ENCODE peak calls at places on chromosomes 11 and 22, in five cellular contexts. One of them, this sample, is unnamed.

GRCh38 chr22:41479671-41480396 is 10.9 kb downstream of the ACO2 start:
- DNase-seq in neural progenitor cell: peak; percentile 93
- DNase-seq in RWPE2: no peak
- DNase-seq in heart right ventricle: no peak
- DNase-seq in RWPE1: no peak
- DNase-seq in this sample: no peak

GRCh38 chr11:107050126-107050525 is 31.9 kb upstream of the GUCY1A2 start:
- DNase-seq in neural progenitor cell: no peak
- DNase-seq in RWPE1: no peak
- DNase-seq in RWPE2: no peak
- DNase-seq in heart right ventricle: no peak
- DNase-seq in this sample: no peak

GRCh38 chr11:93028959-93029536 is 59.6 kb downstream of the MTNR1B start:
- DNase-seq in heart right ventricle: no peak
- DNase-seq in RWPE2: no peak
- DNase-seq in neural progenitor cell: no peak
- DNase-seq in RWPE1: no peak
- DNase-seq in this sample: no peak

GRCh38 chr11:33790088-33790487 is 15.8 kb upstream of the FBXO3 start:
- DNase-seq in RWPE2: no peak
- DNase-seq in RWPE1: no peak
- DNase-seq in heart right ventricle: no peak
- DNase-seq in neural progenitor cell: no peak
- DNase-seq in this sample: no peak

GRCh38 chr22:44624689-44625420 is 77.1 kb upstream of the PRR5 start:
- DNase-seq in RWPE2: no peak
- DNase-seq in heart right ventricle: no peak
- DNase-seq in neural progenitor cell: no peak
- DNase-seq in RWPE1: no peak
- DNase-seq in this sample: no peak

GRCh38 chr22:48531721-48532435 is 1295.8 kb downstream of the BRD1 start:
- DNase-seq in heart right ventricle: no peak
- DNase-seq in RWPE1: no peak
- DNase-seq in neural progenitor cell: peak; percentile 58
- DNase-seq in RWPE2: no peak
- DNase-seq in this sample: no peak

GRCh38 chr11:57566035-57566504 is 1.4 kb downstream of the UBE2L6 start:
- DNase-seq in neural progenitor cell: no peak
- DNase-seq in RWPE1: peak; percentile 33
- DNase-seq in heart right ventricle: no peak
- DNase-seq in RWPE2: no peak
- DNase-seq in this sample: peak; percentile 48

GRCh38 chr11:44178381-44178780 is 82.9 kb downstream of the EXT2 start:
- DNase-seq in neural progenitor cell: peak; percentile 12
- DNase-seq in RWPE1: no peak
- DNase-seq in RWPE2: no peak
- DNase-seq in heart right ventricle: no peak
- DNase-seq in this sample: no peak

GRCh38 chr11:74926304-74927030 is 22.4 kb downstream of the XRRA1 start:
- DNase-seq in RWPE2: no peak
- DNase-seq in neural progenitor cell: no peak
- DNase-seq in RWPE1: no peak
- DNase-seq in heart right ventricle: no peak
- DNase-seq in this sample: no peak

GRCh38 chr22:49660321-49660720 is 167.4 kb downstream of the BRD1 start:
- DNase-seq in neural progenitor cell: no peak
- DNase-seq in RWPE2: peak; percentile 15
- DNase-seq in heart right ventricle: no peak
- DNase-seq in RWPE1: no peak
- DNase-seq in this sample: no peak

GRCh38 chr22:35425971-35426800 is 26.2 kb downstream of the MCM5 start:
- DNase-seq in neural progenitor cell: peak; percentile 82
- DNase-seq in RWPE1: no peak
- DNase-seq in RWPE2: no peak
- DNase-seq in heart right ventricle: no peak
- DNase-seq in this sample: no peak

GRCh38 chr11:6531267-6531752 is 34.2 kb downstream of the DNHD1 start:
- DNase-seq in heart right ventricle: no peak
- DNase-seq in neural progenitor cell: peak; percentile 59
- DNase-seq in RWPE1: peak; percentile 62
- DNase-seq in RWPE2: no peak
- DNase-seq in this sample: peak; percentile 20

GRCh38 chr11:86196924-86197323 is 47.6 kb upstream of the EED start:
- DNase-seq in neural progenitor cell: no peak
- DNase-seq in RWPE2: no peak
- DNase-seq in heart right ventricle: no peak
- DNase-seq in RWPE1: no peak
- DNase-seq in this sample: no peak

GRCh38 chr11:22416462-22416861 is 78.3 kb downstream of the SLC17A6 start:
- DNase-seq in neural progenitor cell: no peak
- DNase-seq in heart right ventricle: no peak
- DNase-seq in RWPE2: no peak
- DNase-seq in RWPE1: no peak
- DNase-seq in this sample: no peak

GRCh38 chr11:763073-763463 is 14.2 kb downstream of the GATD1 start:
- DNase-seq in RWPE1: peak; percentile 69
- DNase-seq in neural progenitor cell: no peak
- DNase-seq in RWPE2: no peak
- DNase-seq in heart right ventricle: no peak
- DNase-seq in this sample: no peak

GRCh38 chr11:31761636-31762035 is 49.5 kb downstream of the PAX6 start:
- DNase-seq in RWPE2: no peak
- DNase-seq in RWPE1: no peak
- DNase-seq in heart right ventricle: no peak
- DNase-seq in neural progenitor cell: no peak
- DNase-seq in this sample: no peak

GRCh38 chr22:50694766-50695420 is 22.3 kb downstream of the SHANK3 start:
- DNase-seq in RWPE2: peak; percentile 51
- DNase-seq in heart right ventricle: peak; percentile 12
- DNase-seq in RWPE1: no peak
- DNase-seq in neural progenitor cell: no peak
- DNase-seq in this sample: no peak

GRCh38 chr11:114586797-114587196 is 8.8 kb downstream of the NXPE4 start:
- DNase-seq in neural progenitor cell: no peak
- DNase-seq in RWPE2: no peak
- DNase-seq in RWPE1: no peak
- DNase-seq in heart right ventricle: no peak
- DNase-seq in this sample: no peak

GRCh38 chr11:130431337-130431773 is 2.9 kb upstream of the ADAMTS8 start:
- DNase-seq in RWPE2: no peak
- DNase-seq in RWPE1: peak; percentile 59
- DNase-seq in neural progenitor cell: peak; percentile 90
- DNase-seq in heart right ventricle: peak; percentile 69
- DNase-seq in this sample: peak; percentile 78

GRCh38 chr22:47043835-47044721 is 281.6 kb downstream of the TBC1D22A start:
- DNase-seq in heart right ventricle: peak; percentile 7
- DNase-seq in RWPE2: peak; percentile 61
- DNase-seq in RWPE1: peak; percentile 47
- DNase-seq in neural progenitor cell: peak; percentile 42
- DNase-seq in this sample: peak; percentile 88

GRCh38 chr11:101126551-101127347 is 2.9 kb downstream of the PGR start:
- DNase-seq in RWPE2: no peak
- DNase-seq in heart right ventricle: peak; percentile 55
- DNase-seq in RWPE1: no peak
- DNase-seq in neural progenitor cell: peak; percentile 58
- DNase-seq in this sample: no peak

GRCh38 chr22:38257650-38258246 is 15.1 kb downstream of the TMEM184B start:
- DNase-seq in neural progenitor cell: no peak
- DNase-seq in RWPE1: no peak
- DNase-seq in heart right ventricle: no peak
- DNase-seq in RWPE2: no peak
- DNase-seq in this sample: peak; percentile 74
- TF ChIP-seq CTCF in neural progenitor cell: no peak
- TF ChIP-seq CTCF in RWPE1: no peak
- TF ChIP-seq CTCF in heart right ventricle: no peak
- TF ChIP-seq CTCF in RWPE2: no peak
- TF ChIP-seq CTCF in this sample: peak; percentile 33

DNA sequence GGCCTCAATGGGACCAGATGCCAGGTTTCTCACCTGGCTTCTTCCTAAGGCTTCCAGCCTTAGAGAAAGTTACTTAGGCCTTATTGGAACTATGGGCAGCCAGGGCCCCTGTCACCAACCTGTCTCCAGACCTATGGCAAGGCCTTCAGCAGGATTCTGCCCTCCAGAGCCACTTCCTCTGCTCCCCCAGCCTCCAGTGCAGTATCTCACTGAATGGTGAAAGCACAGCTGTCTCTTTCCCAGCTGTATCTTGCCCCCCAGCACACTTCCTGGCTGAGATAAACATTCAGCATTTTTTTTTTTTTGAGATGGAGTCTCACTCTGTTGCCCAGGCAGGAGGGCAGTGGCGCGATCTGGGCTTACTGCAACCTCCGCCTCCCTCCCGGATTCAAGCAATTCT is 1.5 kb downstream of the SLC2A11 start:
- DNase-seq in heart right ventricle: no peak
- DNase-seq in RWPE2: no peak
- DNase-seq in RWPE1: no peak
- DNase-seq in neural progenitor cell: no peak
- DNase-seq in this sample: no peak
- H3K27ac ChIP-seq in heart right ventricle: no peak overlapping the region
- H3K27ac ChIP-seq in RWPE2: no peak overlapping the region
- H3K27ac ChIP-seq in RWPE1: no peak overlapping the region
- H3K27ac ChIP-seq in neural progenitor cell: no peak overlapping the region
- H3K27ac ChIP-seq in this sample: peak overlapping the region; percentile 89

GRCh38 chr11:64092119-64092760 is 56.5 kb downstream of the FLRT1 start:
- DNase-seq in RWPE2: no peak
- DNase-seq in neural progenitor cell: no peak
- DNase-seq in RWPE1: no peak
- DNase-seq in heart right ventricle: no peak
- DNase-seq in this sample: no peak

GRCh38 chr11:64089493-64089892 is 53.8 kb downstream of the FLRT1 start:
- DNase-seq in neural progenitor cell: no peak
- DNase-seq in RWPE2: no peak
- DNase-seq in RWPE1: no peak
- DNase-seq in heart right ventricle: peak; percentile 50
- DNase-seq in this sample: no peak

GRCh38 chr11:64089915-64090810 is 54.4 kb downstream of the FLRT1 start:
- DNase-seq in heart right ventricle: no peak
- DNase-seq in neural progenitor cell: no peak
- DNase-seq in RWPE1: no peak
- DNase-seq in RWPE2: no peak
- DNase-seq in this sample: no peak

GRCh38 chr11:64092761-64093136 is 57.0 kb downstream of the FLRT1 start:
- DNase-seq in RWPE1: no peak
- DNase-seq in RWPE2: no peak
- DNase-seq in heart right ventricle: no peak
- DNase-seq in neural progenitor cell: peak; percentile 51
- DNase-seq in this sample: no peak

DNA sequence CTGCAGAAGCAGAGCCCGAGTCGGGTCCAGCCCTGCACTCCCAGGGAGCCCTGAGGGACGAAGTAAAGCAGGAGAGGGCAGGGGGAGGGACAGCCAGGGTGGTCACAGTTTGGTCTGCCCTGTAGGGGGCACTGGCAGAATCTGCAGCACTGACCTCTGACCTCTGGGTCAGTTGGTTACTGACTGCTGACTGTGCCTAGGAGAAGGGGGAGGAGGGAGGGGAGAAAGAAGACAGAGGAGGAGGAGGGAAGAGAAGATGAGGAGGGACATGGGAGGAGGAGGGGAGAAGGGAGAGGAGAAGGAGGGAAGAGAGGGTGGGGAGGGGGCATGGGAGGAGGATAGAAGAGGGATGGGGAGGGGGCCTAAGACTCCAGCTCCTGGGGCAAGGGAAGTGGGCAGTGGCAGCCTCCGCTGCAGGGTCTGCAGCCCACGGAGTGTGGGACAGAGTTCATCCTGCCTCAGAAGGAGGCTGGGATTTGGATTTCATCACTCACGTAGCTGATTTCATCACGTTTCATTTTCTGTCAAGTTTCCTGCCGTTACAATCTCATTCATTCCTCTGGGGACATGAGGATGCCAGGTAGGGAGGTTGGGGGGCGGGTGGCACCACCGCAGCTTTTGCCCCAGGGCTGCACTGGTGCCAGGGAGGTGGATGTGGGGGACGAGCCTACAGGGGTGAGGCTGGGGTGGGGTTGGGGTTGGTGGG is 55.2 kb downstream of the FLRT1 start:
- DNase-seq in RWPE1: no peak
- DNase-seq in RWPE2: no peak
- DNase-seq in neural progenitor cell: peak; percentile 64
- DNase-seq in heart right ventricle: no peak
- DNase-seq in this sample: no peak
- TF ChIP-seq CTCF in RWPE1: no peak
- TF ChIP-seq CTCF in RWPE2: no peak
- TF ChIP-seq CTCF in neural progenitor cell: peak; percentile 51
- TF ChIP-seq CTCF in heart right ventricle: no peak
- TF ChIP-seq CTCF in this sample: no peak

GRCh38 chr11:65540290-65541092 is 15.6 kb downstream of the SCYL1 start:
- DNase-seq in RWPE2: peak; percentile 92
- DNase-seq in heart right ventricle: peak; percentile 91
- DNase-seq in RWPE1: peak; percentile 95
- DNase-seq in neural progenitor cell: peak; percentile 95
- DNase-seq in this sample: peak; percentile 89
- H3K27ac ChIP-seq in RWPE2: peak overlapping the region; percentile 65
- H3K27ac ChIP-seq in heart right ventricle: peak overlapping the region; percentile 84
- H3K27ac ChIP-seq in RWPE1: peak overlapping the region; percentile 94
- H3K27ac ChIP-seq in neural progenitor cell: no peak overlapping the region
- H3K27ac ChIP-seq in this sample: peak overlapping the region; percentile 72

This sample was measured in body of pancreas.